ENCODE peak calls at places on chromosomes 6 and 20, in eight cellular contexts. One of them, this sample, is unnamed.

GRCh38 chr6:111480988-111481830 is 1.8 kb downstream of the REV3L start:
- DNase-seq in GM12865: no peak
- DNase-seq in fibroblast of villous mesenchyme: no peak
- DNase-seq in fibroblast of the aortic adventitia: peak
- DNase-seq in Panc1: no peak
- DNase-seq in nephron progenitor cell: no peak
- DNase-seq in psoas muscle: no peak
- DNase-seq in activated B cell treated with CpG ODN at 0.5 μM for 24 hours: no peak
- DNase-seq in this sample: no peak

GRCh38 chr20:38231786-38232130 is 28.8 kb downstream of the KIAA1755 start:
- DNase-seq in fibroblast of the aortic adventitia: peak
- DNase-seq in Panc1: no peak
- DNase-seq in activated B cell treated with CpG ODN at 0.5 μM for 24 hours: no peak
- DNase-seq in fibroblast of villous mesenchyme: peak
- DNase-seq in GM12865: no peak
- DNase-seq in nephron progenitor cell: no peak
- DNase-seq in psoas muscle: peak
- DNase-seq in this sample: no peak

GRCh38 chr6:5569491-5569890 is 308.2 kb downstream of the FARS2 start:
- DNase-seq in activated B cell treated with CpG ODN at 0.5 μM for 24 hours: no peak
- DNase-seq in fibroblast of the aortic adventitia: peak
- DNase-seq in GM12865: no peak
- DNase-seq in nephron progenitor cell: no peak
- DNase-seq in psoas muscle: no peak
- DNase-seq in Panc1: no peak
- DNase-seq in fibroblast of villous mesenchyme: no peak
- DNase-seq in this sample: no peak

GRCh38 chr6:144334150-144334708 is 49.1 kb downstream of the UTRN start:
- DNase-seq in GM12865: peak
- DNase-seq in fibroblast of the aortic adventitia: no peak
- DNase-seq in nephron progenitor cell: no peak
- DNase-seq in psoas muscle: peak
- DNase-seq in activated B cell treated with CpG ODN at 0.5 μM for 24 hours: peak
- DNase-seq in fibroblast of villous mesenchyme: no peak
- DNase-seq in Panc1: no peak
- DNase-seq in this sample: no peak

GRCh38 chr20:57310821-57311514 is 18.6 kb upstream of the SPO11 start:
- DNase-seq in GM12865: no peak
- DNase-seq in Panc1: no peak
- DNase-seq in fibroblast of villous mesenchyme: no peak
- DNase-seq in nephron progenitor cell: no peak
- DNase-seq in psoas muscle: no peak
- DNase-seq in fibroblast of the aortic adventitia: no peak
- DNase-seq in activated B cell treated with CpG ODN at 0.5 μM for 24 hours: no peak
- DNase-seq in this sample: no peak

GRCh38 chr6:79201127-79201526 is 33.4 kb downstream of the HMGN3 start:
- DNase-seq in activated B cell treated with CpG ODN at 0.5 μM for 24 hours: no peak
- DNase-seq in nephron progenitor cell: no peak
- DNase-seq in psoas muscle: no peak
- DNase-seq in fibroblast of villous mesenchyme: no peak
- DNase-seq in GM12865: no peak
- DNase-seq in fibroblast of the aortic adventitia: no peak
- DNase-seq in Panc1: no peak
- DNase-seq in this sample: no peak

GRCh38 chr6:2103644-2104523 is 141.5 kb downstream of the GMDS start:
- DNase-seq in nephron progenitor cell: no peak
- DNase-seq in Panc1: peak
- DNase-seq in fibroblast of the aortic adventitia: peak
- DNase-seq in fibroblast of villous mesenchyme: peak
- DNase-seq in GM12865: peak
- DNase-seq in activated B cell treated with CpG ODN at 0.5 μM for 24 hours: no peak
- DNase-seq in psoas muscle: no peak
- DNase-seq in this sample: no peak

GRCh38 chr6:47655719-47656595 is 42.4 kb upstream of the ADGRF4 start:
- DNase-seq in fibroblast of villous mesenchyme: peak
- DNase-seq in fibroblast of the aortic adventitia: no peak
- DNase-seq in psoas muscle: no peak
- DNase-seq in Panc1: no peak
- DNase-seq in nephron progenitor cell: peak
- DNase-seq in GM12865: peak
- DNase-seq in activated B cell treated with CpG ODN at 0.5 μM for 24 hours: no peak
- DNase-seq in this sample: peak

GRCh38 chr6:26032387-26033131 is 54.7 kb upstream of the HFE start:
- DNase-seq in nephron progenitor cell: no peak
- DNase-seq in fibroblast of villous mesenchyme: peak
- DNase-seq in psoas muscle: no peak
- DNase-seq in GM12865: peak
- DNase-seq in activated B cell treated with CpG ODN at 0.5 μM for 24 hours: no peak
- DNase-seq in Panc1: no peak
- DNase-seq in fibroblast of the aortic adventitia: peak
- DNase-seq in this sample: peak

GRCh38 chr6:105275542-105275941 is 95.7 kb upstream of the POPDC3 start:
- DNase-seq in GM12865: no peak
- DNase-seq in fibroblast of villous mesenchyme: no peak
- DNase-seq in fibroblast of the aortic adventitia: no peak
- DNase-seq in Panc1: no peak
- DNase-seq in nephron progenitor cell: no peak
- DNase-seq in psoas muscle: no peak
- DNase-seq in activated B cell treated with CpG ODN at 0.5 μM for 24 hours: no peak
- DNase-seq in this sample: no peak

GRCh38 chr20:1401431-1401907 is 8.6 kb upstream of the FKBP1A start:
- DNase-seq in fibroblast of the aortic adventitia: no peak
- DNase-seq in nephron progenitor cell: no peak
- DNase-seq in Panc1: no peak
- DNase-seq in fibroblast of villous mesenchyme: no peak
- DNase-seq in psoas muscle: no peak
- DNase-seq in GM12865: no peak
- DNase-seq in activated B cell treated with CpG ODN at 0.5 μM for 24 hours: no peak
- DNase-seq in this sample: no peak

GRCh38 chr6:2429460-2429859 is 184.1 kb upstream of the GMDS start:
- DNase-seq in Panc1: no peak
- DNase-seq in activated B cell treated with CpG ODN at 0.5 μM for 24 hours: no peak
- DNase-seq in nephron progenitor cell: no peak
- DNase-seq in fibroblast of the aortic adventitia: no peak
- DNase-seq in fibroblast of villous mesenchyme: peak
- DNase-seq in psoas muscle: no peak
- DNase-seq in GM12865: no peak
- DNase-seq in this sample: no peak

GRCh38 chr6:6820688-6821238 is 232.2 kb downstream of the LY86 start:
- DNase-seq in fibroblast of the aortic adventitia: no peak
- DNase-seq in nephron progenitor cell: no peak
- DNase-seq in psoas muscle: no peak
- DNase-seq in activated B cell treated with CpG ODN at 0.5 μM for 24 hours: no peak
- DNase-seq in GM12865: no peak
- DNase-seq in fibroblast of villous mesenchyme: no peak
- DNase-seq in Panc1: no peak
- DNase-seq in this sample: peak

GRCh38 chr6:63573899-63574553 is 1.7 kb downstream of the LOC128125822 start:
- DNase-seq in psoas muscle: no peak
- DNase-seq in GM12865: peak
- DNase-seq in fibroblast of the aortic adventitia: peak
- DNase-seq in Panc1: no peak
- DNase-seq in nephron progenitor cell: peak
- DNase-seq in activated B cell treated with CpG ODN at 0.5 μM for 24 hours: no peak
- DNase-seq in fibroblast of villous mesenchyme: peak
- DNase-seq in this sample: peak

GRCh38 chr6:20830576-20830975 is 296.3 kb downstream of the CDKAL1 start:
- DNase-seq in nephron progenitor cell: no peak
- DNase-seq in fibroblast of the aortic adventitia: no peak
- DNase-seq in activated B cell treated with CpG ODN at 0.5 μM for 24 hours: no peak
- DNase-seq in Panc1: no peak
- DNase-seq in GM12865: no peak
- DNase-seq in fibroblast of villous mesenchyme: no peak
- DNase-seq in psoas muscle: no peak
- DNase-seq in this sample: no peak

GRCh38 chr6:168314948-168315347 is 4.6 kb downstream of the DACT2 start:
- DNase-seq in fibroblast of the aortic adventitia: peak
- DNase-seq in Panc1: no peak
- DNase-seq in activated B cell treated with CpG ODN at 0.5 μM for 24 hours: no peak
- DNase-seq in fibroblast of villous mesenchyme: peak
- DNase-seq in GM12865: no peak
- DNase-seq in nephron progenitor cell: peak
- DNase-seq in psoas muscle: no peak
- DNase-seq in this sample: no peak

GRCh38 chr6:49202923-49203322 is 260.1 kb downstream of the MMUT start:
- DNase-seq in psoas muscle: no peak
- DNase-seq in fibroblast of villous mesenchyme: no peak
- DNase-seq in fibroblast of the aortic adventitia: peak
- DNase-seq in activated B cell treated with CpG ODN at 0.5 μM for 24 hours: no peak
- DNase-seq in Panc1: no peak
- DNase-seq in nephron progenitor cell: no peak
- DNase-seq in GM12865: no peak
- DNase-seq in this sample: no peak

GRCh38 chr6:28816339-28816908 is 107.4 kb downstream of the TRIM27 start:
- DNase-seq in psoas muscle: no peak
- DNase-seq in Panc1: no peak
- DNase-seq in fibroblast of villous mesenchyme: no peak
- DNase-seq in fibroblast of the aortic adventitia: no peak
- DNase-seq in GM12865: no peak
- DNase-seq in nephron progenitor cell: no peak
- DNase-seq in activated B cell treated with CpG ODN at 0.5 μM for 24 hours: no peak
- DNase-seq in this sample: no peak

GRCh38 chr20:50724112-50724724 is 7.2 kb upstream of the PARD6B start:
- DNase-seq in activated B cell treated with CpG ODN at 0.5 μM for 24 hours: no peak
- DNase-seq in fibroblast of the aortic adventitia: no peak
- DNase-seq in fibroblast of villous mesenchyme: no peak
- DNase-seq in nephron progenitor cell: no peak
- DNase-seq in Panc1: no peak
- DNase-seq in psoas muscle: no peak
- DNase-seq in GM12865: no peak
- DNase-seq in this sample: no peak

GRCh38 chr6:125191916-125192609 is 38.5 kb downstream of the TPD52L1 start:
- DNase-seq in nephron progenitor cell: peak
- DNase-seq in psoas muscle: peak
- DNase-seq in fibroblast of the aortic adventitia: peak
- DNase-seq in fibroblast of villous mesenchyme: peak
- DNase-seq in GM12865: peak
- DNase-seq in activated B cell treated with CpG ODN at 0.5 μM for 24 hours: no peak
- DNase-seq in Panc1: peak
- DNase-seq in this sample: peak

DNA sequence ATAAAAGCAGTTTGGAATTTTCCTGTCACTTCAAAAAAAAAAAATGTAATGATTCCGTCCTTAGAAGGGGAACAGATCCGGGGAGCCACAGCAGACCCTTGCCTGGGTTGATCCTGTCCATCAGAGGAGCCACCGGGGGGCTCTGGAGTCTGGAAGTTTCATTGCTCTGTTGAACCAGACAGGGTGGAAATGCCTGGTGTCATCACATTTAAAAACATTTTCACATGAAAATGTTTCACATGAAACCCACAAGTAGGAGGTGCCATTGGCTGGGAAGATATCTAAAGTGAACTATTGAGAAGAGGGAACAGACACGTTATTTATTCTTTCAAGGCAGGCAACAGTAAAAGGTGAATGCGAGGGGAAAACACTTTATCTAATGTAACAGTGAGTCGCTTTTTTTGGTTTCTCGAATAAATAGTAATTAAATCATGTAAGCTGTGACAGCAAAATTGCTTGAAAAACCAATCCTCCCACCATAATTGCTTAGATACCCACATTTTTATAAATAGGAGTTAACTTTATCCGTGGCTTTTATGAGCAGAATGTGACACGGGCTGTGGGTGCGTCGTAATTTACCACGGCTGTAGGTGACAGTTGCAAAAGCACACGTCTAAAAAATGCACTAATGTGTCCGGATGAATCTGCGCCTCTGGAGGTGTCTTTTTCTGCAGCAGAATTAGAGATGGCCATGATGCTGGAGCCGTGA is 323.4 kb downstream of the TAF4 start:
- DNase-seq in fibroblast of the aortic adventitia: no peak
- DNase-seq in psoas muscle: peak
- DNase-seq in Panc1: no peak
- DNase-seq in nephron progenitor cell: no peak
- DNase-seq in fibroblast of villous mesenchyme: peak
- DNase-seq in GM12865: no peak
- DNase-seq in activated B cell treated with CpG ODN at 0.5 μM for 24 hours: no peak
- DNase-seq in this sample: no peak
- TF ChIP-seq CTCF in fibroblast of the aortic adventitia: no peak
- TF ChIP-seq CTCF in psoas muscle: no peak
- TF ChIP-seq CTCF in Panc1: no peak
- TF ChIP-seq CTCF in nephron progenitor cell: no peak
- TF ChIP-seq CTCF in fibroblast of villous mesenchyme: no peak
- TF ChIP-seq CTCF in GM12865: no peak
- TF ChIP-seq CTCF in activated B cell treated with CpG ODN at 0.5 μM for 24 hours: no peak
- TF ChIP-seq CTCF in this sample: peak

GRCh38 chr6:44627091-44627878 is 239.8 kb downstream of the CDC5L start:
- DNase-seq in fibroblast of villous mesenchyme: no peak
- DNase-seq in activated B cell treated with CpG ODN at 0.5 μM for 24 hours: no peak
- DNase-seq in fibroblast of the aortic adventitia: no peak
- DNase-seq in nephron progenitor cell: peak
- DNase-seq in psoas muscle: peak
- DNase-seq in GM12865: peak
- DNase-seq in Panc1: no peak
- DNase-seq in this sample: peak
- TF ChIP-seq CTCF in fibroblast of villous mesenchyme: no peak
- TF ChIP-seq CTCF in activated B cell treated with CpG ODN at 0.5 μM for 24 hours: no peak
- TF ChIP-seq CTCF in fibroblast of the aortic adventitia: no peak
- TF ChIP-seq CTCF in nephron progenitor cell: no peak
- TF ChIP-seq CTCF in psoas muscle: no peak
- TF ChIP-seq CTCF in GM12865: no peak
- TF ChIP-seq CTCF in Panc1: no peak
- TF ChIP-seq CTCF in this sample: peak

GRCh38 chr20:35001596-35002362 is 46.1 kb downstream of the MYH7B start:
- DNase-seq in activated B cell treated with CpG ODN at 0.5 μM for 24 hours: no peak
- DNase-seq in psoas muscle: peak
- DNase-seq in nephron progenitor cell: no peak
- DNase-seq in fibroblast of villous mesenchyme: no peak
- DNase-seq in GM12865: no peak
- DNase-seq in fibroblast of the aortic adventitia: no peak
- DNase-seq in Panc1: no peak
- DNase-seq in this sample: no peak
- TF ChIP-seq CTCF in activated B cell treated with CpG ODN at 0.5 μM for 24 hours: no peak
- TF ChIP-seq CTCF in psoas muscle: peak
- TF ChIP-seq CTCF in nephron progenitor cell: peak
- TF ChIP-seq CTCF in fibroblast of villous mesenchyme: peak
- TF ChIP-seq CTCF in GM12865: peak
- TF ChIP-seq CTCF in fibroblast of the aortic adventitia: peak
- TF ChIP-seq CTCF in Panc1: no peak
- TF ChIP-seq CTCF in this sample: peak

DNA sequence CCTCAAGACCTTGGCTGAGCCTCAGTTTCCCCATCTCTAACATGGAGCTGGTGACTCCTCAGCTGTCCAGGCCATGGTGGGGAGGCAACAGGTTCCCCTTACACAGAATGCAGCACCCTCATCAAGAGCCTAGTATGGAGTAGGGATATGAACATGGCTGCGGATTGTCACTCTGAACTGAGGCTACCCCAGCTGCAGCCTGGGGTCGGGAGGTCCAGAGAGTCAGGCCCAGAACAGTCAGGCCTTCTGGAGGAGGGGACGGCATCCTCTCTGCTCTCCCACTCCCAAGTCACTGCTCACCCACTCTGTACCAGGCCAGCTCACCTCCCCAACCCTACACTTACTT is 1.4 kb upstream of the FOXS1 start:
- DNase-seq in activated B cell treated with CpG ODN at 0.5 μM for 24 hours: no peak
- DNase-seq in GM12865: no peak
- DNase-seq in Panc1: no peak
- DNase-seq in fibroblast of villous mesenchyme: no peak
- DNase-seq in psoas muscle: no peak
- DNase-seq in fibroblast of the aortic adventitia: no peak
- DNase-seq in nephron progenitor cell: no peak
- DNase-seq in this sample: no peak
- TF ChIP-seq CTCF in activated B cell treated with CpG ODN at 0.5 μM for 24 hours: no peak
- TF ChIP-seq CTCF in GM12865: no peak
- TF ChIP-seq CTCF in Panc1: no peak
- TF ChIP-seq CTCF in fibroblast of villous mesenchyme: no peak
- TF ChIP-seq CTCF in psoas muscle: peak
- TF ChIP-seq CTCF in fibroblast of the aortic adventitia: no peak
- TF ChIP-seq CTCF in nephron progenitor cell: no peak
- TF ChIP-seq CTCF in this sample: peak

This sample was measured in H9.